ENCODE peak calls at places on chromosomes 2 and 18, in six cellular contexts. D, F, P, C, I and T are unnamed samples.

GRCh38 chr18:75211721-75212625 is 1.4 kb downstream of the TSHZ1 start:
- DNase-seq in C (no peak), I (peak), F (peak), P (peak), D (no peak), T (peak)

GRCh38 chr2:86584164-86584913 is 21.1 kb upstream of the CHMP3 start:
- DNase-seq in D (no peak), C (no peak), I (peak), P (no peak), F (no peak), T (no peak)

GRCh38 chr2:63614448-63614968 is 25.7 kb downstream of the MDH1 start:
- DNase-seq in F (no peak), I (peak), C (no peak), D (no peak), P (no peak), T (no peak)

GRCh38 chr18:63523660-63524059 is 18.5 kb upstream of the SERPINB12 start:
- DNase-seq in F (no peak), C (no peak), I (peak), P (no peak), D (no peak), T (no peak)

GRCh38 chr2:199468561-199469513 is 11.1 kb upstream of the SATB2 start:
- DNase-seq in D (no peak), I (no peak), P (peak), C (no peak), F (no peak), T (no peak)

GRCh38 chr2:17327649-17328048 is 190.6 kb downstream of the RAD51AP2 start:
- DNase-seq in D (no peak), P (no peak), C (no peak), F (no peak), I (no peak), T (no peak)

GRCh38 chr18:55543130-55543704 is 44.8 kb downstream of the TCF4 start:
- DNase-seq in F (no peak), I (no peak), D (no peak), C (no peak), P (no peak), T (no peak)

GRCh38 chr2:159591221-159591620 is 25.1 kb downstream of the BAZ2B start:
- DNase-seq in P (no peak), F (no peak), I (no peak), C (no peak), D (no peak), T (no peak)

GRCh38 chr2:2187196-2187595 is 143.9 kb downstream of the MYT1L start:
- DNase-seq in I (no peak), D (no peak), C (no peak), P (no peak), F (no peak), T (no peak)

GRCh38 chr2:166984188-166984587 is 95.9 kb downstream of the XIRP2 start:
- DNase-seq in C (no peak), I (no peak), P (no peak), F (no peak), D (no peak), T (no peak)

DNA sequence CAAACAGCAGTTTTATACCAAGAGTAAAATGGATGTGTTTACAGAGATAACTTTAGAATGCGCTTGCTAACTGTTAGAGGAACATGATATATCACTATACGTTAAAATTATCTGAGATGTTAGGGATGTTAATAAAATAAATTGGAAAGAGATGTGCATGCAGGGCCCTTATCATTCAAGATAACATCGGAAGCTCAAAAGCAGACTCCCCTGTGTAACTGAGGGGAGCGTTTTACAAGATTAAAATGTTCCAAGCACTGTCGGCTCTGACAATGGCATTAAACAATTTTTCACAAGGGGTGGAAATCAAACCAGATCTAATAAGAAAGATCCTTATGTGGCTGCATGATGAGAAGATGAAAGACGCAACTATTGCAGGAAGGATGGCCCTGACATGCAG is 53.3 kb upstream of the DCC start:
- DNase-seq in I (no peak), P (no peak), F (no peak), D (no peak), C (no peak), T (no peak)
- H3K27ac ChIP-seq in I (no peak), P (no peak), F (no peak), D (no peak), C (no peak), T (no peak)

GRCh38 chr18:35920623-35921022 is 51.9 kb upstream of the RMP24 start:
- DNase-seq in C (no peak), D (no peak), F (no peak), I (no peak), P (no peak), T (no peak)
- H3K27ac ChIP-seq in C (no peak), D (no peak), F (no peak), I (peak), P (no peak), T (no peak)

GRCh38 chr18:13180614-13181375 is 37.8 kb upstream of the LDLRAD4 start:
- DNase-seq in F (no peak), C (no peak), P (no peak), D (no peak), I (no peak), T (no peak)

GRCh38 chr18:13179566-13180113 is 38.9 kb upstream of the LDLRAD4 start:
- DNase-seq in P (no peak), D (no peak), C (no peak), F (no peak), I (no peak), T (no peak)

GRCh38 chr18:13176847-13177246 is 41.7 kb upstream of the LDLRAD4 start:
- DNase-seq in D (no peak), C (no peak), F (no peak), I (no peak), P (no peak), T (no peak)

GRCh38 chr18:13178197-13178596 is 40.4 kb upstream of the LDLRAD4 start:
- DNase-seq in D (no peak), C (no peak), F (no peak), P (no peak), I (no peak), T (no peak)

DNA sequence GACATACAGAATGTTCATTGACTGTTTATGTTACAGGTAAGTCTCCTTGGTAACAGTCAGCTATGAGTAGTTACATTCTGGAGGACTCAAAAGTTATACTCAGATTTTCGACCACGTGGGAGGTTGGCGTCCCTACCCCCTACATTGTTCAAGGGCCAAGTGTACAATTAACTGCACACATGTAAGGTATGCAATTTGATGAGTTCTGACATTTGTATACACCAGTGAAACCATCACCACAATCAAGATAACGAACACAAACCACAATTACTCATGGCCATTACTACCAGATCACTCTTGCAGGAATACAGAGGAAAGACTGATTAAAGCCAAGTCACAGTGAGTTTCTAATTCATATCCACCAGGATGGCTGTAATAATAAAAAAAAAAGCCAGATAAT is 39.6 kb upstream of the LDLRAD4 start:
- DNase-seq in F (no peak), D (no peak), I (peak), P (no peak), C (no peak), T (no peak)
- H3K27ac ChIP-seq in F (no peak), D (no peak), I (no peak), P (no peak), C (no peak), T (no peak)

DNA sequence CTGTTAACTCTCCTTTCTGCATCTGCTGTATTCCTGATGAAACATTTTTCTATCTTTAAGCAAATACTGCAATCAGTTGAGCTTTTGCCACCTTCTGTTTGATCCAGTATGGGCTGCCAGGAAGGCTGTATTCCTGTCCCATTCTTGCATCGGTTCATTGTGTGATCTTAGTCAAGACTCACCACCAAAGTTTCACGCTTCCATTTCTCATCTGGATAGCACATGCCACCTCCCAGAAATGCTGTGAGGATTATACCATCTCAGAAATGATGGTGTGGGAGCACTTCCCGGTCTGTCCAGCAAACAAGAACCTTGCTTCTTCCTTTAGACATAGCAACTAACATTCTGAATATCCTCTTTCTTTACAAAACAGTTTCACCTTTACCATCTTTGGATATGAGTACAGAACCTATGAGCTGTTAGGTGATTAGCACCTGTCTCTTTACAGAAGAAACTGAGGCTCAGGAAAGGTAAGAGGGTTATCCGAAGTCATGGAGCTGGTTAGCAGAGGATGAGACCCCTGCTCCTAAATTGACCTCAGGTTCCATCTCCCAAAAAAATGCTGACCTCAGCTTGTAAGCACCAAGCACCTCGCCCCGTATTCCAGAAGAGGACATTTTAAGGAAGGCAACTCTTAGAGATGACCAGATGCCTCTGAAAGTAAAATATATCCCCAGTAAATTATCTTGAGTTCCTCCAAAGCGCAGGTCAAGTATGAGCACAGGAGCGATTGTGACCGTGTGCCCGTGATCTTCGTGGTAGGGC is 56.8 kb downstream of the FEZ2 start:
- DNase-seq in P (no peak), I (no peak), F (no peak), C (no peak), D (no peak), T (no peak)
- H3K27ac ChIP-seq in P (no peak), I (no peak), F (no peak), C (peak), D (no peak), T (peak)

GRCh38 chr2:54907663-54908062 is 142.6 kb downstream of the RTN4 start:
- DNase-seq in C (no peak), F (no peak), P (no peak), I (no peak), D (no peak), T (no peak)

GRCh38 chr2:54903736-54904554 is 146.3 kb downstream of the RTN4 start:
- DNase-seq in P (peak), C (no peak), F (no peak), D (peak), I (peak), T (no peak)

GRCh38 chr2:54902763-54903162 is 147.5 kb downstream of the RTN4 start:
- DNase-seq in C (no peak), I (no peak), F (no peak), D (no peak), P (no peak), T (no peak)

GRCh38 chr2:54906711-54907110 is 143.5 kb downstream of the RTN4 start:
- DNase-seq in D (no peak), P (no peak), I (no peak), C (no peak), F (peak), T (no peak)

GRCh38 chr2:54904836-54905235 is 145.4 kb downstream of the RTN4 start:
- DNase-seq in D (no peak), I (no peak), P (no peak), F (no peak), C (no peak), T (no peak)
- H3K27ac ChIP-seq in D (no peak), I (no peak), P (peak), F (no peak), C (no peak), T (no peak)

DNA sequence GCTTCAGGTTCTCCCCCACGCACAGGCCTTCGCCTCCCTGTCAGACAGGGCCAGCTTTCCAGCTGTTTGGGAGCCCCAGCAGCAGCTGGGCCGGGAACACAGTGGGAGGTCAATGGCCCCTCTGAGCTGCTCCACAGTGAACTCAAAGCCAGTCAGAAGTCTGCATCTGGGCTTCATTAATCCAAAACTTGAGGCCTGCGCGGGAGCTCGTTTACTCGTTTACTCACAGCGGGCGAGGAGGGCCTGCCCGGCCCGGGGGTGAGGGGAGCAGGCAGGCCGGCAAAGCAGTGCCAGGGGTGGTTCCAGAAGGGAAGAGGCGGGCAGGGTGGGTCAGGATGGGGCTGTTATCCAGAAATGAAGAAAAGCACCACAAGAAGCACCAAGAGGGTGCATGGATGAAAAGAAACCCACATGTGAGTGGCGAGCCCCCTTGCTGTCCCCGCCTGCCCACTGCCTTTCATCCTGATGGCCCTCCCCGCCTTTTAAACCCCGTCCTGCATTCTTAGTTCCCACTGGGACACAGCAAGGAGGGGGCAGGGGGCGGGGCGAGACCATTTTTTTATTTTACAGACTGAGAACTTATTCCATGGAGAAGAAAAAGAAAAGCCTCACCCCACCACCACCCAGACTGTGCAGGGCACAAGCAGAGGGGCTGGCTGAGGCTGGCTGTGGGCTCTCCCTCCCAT is 37.0 kb upstream of the SEMA4C start:
- DNase-seq in D (no peak), P (peak), C (no peak), F (no peak), I (no peak), T (no peak)
- H3K27ac ChIP-seq in D (peak), P (peak), C (peak), F (peak), I (peak), T (peak)

DNA sequence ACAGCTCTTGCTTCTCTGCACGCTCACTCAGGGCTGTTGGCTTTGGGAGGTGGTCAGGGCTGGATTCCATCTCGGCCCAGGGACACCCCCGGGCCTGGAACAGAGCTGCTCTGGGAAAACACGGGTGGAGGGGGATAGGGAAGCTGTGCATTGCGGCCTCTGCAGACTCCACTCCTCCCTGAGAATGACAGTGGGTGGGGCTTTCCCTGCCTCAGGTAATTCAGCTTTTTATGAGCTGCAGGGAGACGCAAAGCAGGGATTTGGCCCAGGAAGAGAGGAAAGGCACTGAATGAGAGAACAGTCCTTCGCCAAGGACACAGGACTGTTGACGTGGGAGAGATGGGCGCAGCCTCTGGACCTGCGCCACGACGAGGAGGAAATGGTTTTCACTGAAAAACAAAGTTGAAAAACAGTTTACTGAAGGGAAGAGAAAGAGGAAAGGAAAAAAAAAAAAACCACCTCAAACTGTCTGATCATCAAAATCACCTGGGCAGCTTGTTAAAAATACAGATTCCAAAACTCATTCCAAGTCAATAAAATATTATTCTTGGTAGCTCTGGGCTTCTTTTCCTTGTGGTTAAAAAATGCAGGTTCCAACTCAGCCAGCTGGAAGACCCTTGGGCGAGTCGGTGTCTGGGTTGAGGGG is 194.0 kb downstream of the ZFP36L2 start:
- DNase-seq in I (peak), F (no peak), D (no peak), P (peak), C (no peak), T (no peak)
- H3K27ac ChIP-seq in I (no peak), F (no peak), D (no peak), P (peak), C (no peak), T (peak)

GRCh38 chr2:161133366-161133765 is 26.9 kb upstream of the TANK start:
- DNase-seq in P (no peak), C (no peak), D (no peak), F (no peak), I (no peak), T (no peak)
- H3K27ac ChIP-seq in P (no peak), C (no peak), D (no peak), F (no peak), I (no peak), T (no peak)